ENCODE peak calls at places on chromosomes 4 and X, in seven cellular contexts. F is bronchial epithelial cell, H is cardiac muscle cell, U is GM13977, P is H9, D is cardiac fibroblast, J is fibroblast of mammary gland. X is an unnamed sample.

GRCh38 chrX:12657433-12657832 is 133.8 kb upstream of the PRPS2 start:
- DNase-seq in U (no peak), P (no peak), F (no peak), D (no peak), J (no peak), H (no peak), X (no peak)

GRCh38 chr4:142817442-142817841 is 28.7 kb downstream of the INPP4B start:
- DNase-seq in D (peak), J (peak), F (peak), U (no peak), H (peak), P (no peak), X (no peak)

GRCh38 chr4:82528074-82528473 is 33.7 kb downstream of the TMEM150C start:
- DNase-seq in P (no peak), J (no peak), U (no peak), H (no peak), D (no peak), F (peak), X (no peak)

GRCh38 chr4:139584784-139585183 is 28.8 kb upstream of the SETD7 start:
- DNase-seq in H (peak), U (no peak), F (peak), P (no peak), J (peak), D (no peak), X (no peak)

GRCh38 chr4:67580577-67580976 is 22.1 kb downstream of the STAP1 start:
- DNase-seq in J (no peak), F (no peak), D (no peak), U (peak), P (no peak), H (no peak), X (no peak)

GRCh38 chr4:108681321-108681809 is 31.0 kb downstream of the OSTC start:
- DNase-seq in U (no peak), P (no peak), J (peak), D (no peak), H (no peak), F (no peak), X (no peak)

GRCh38 chrX:12978205-12979010 is 3.5 kb downstream of the TMSB4X start:
- DNase-seq in D (peak), J (peak), H (peak), F (peak), P (peak), U (peak), X (no peak)

GRCh38 chr4:53497446-53498069 is 93.7 kb downstream of the LNX1 start:
- DNase-seq in D (peak), H (peak), P (no peak), U (no peak), J (peak), F (no peak), X (no peak)

GRCh38 chr4:138650917-138651564 is 364.5 kb upstream of the NOCT start:
- DNase-seq in P (no peak), J (peak), D (peak), H (peak), F (peak), U (no peak), X (no peak)

GRCh38 chr4:26321326-26322276 is 787 bp downstream of the RBPJ start:
- DNase-seq in F (peak), U (no peak), H (peak), J (no peak), D (peak), P (peak), X (peak)

GRCh38 chr4:186132577-186133277 is 28.2 kb downstream of the FAM149A start:
- DNase-seq in F (peak), U (no peak), H (peak), D (peak), J (peak), P (peak), X (no peak)
- TF ChIP-seq CTCF in F (peak), U (no peak), H (peak), D (no peak), J (no peak), P (peak), X (peak)

DNA sequence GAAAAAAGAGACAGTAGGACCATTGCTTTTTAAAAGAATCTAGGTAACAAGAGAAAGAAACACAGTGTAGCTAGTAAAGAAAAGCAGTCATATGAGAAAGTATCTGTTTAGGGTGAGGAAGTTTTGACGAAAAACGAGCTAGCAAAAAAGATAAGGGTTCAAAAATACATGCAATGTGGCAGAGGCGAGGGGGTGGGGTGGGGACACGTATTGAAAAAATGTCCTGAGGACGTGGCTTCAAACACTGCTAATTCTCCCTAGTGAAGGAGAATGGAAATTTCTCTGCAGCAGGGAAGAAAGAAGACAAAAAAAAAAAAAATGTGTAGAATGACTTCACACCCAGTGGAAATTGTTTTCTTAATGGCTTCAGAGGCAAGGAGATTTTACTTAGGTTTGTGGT is 856.4 kb upstream of the INTU start:
- DNase-seq in P (no peak), U (no peak), H (peak), J (no peak), D (peak), F (no peak), X (no peak)
- TF ChIP-seq CTCF in P (no peak), U (no peak), H (no peak), J (no peak), D (no peak), F (no peak), X (no peak)

DNA sequence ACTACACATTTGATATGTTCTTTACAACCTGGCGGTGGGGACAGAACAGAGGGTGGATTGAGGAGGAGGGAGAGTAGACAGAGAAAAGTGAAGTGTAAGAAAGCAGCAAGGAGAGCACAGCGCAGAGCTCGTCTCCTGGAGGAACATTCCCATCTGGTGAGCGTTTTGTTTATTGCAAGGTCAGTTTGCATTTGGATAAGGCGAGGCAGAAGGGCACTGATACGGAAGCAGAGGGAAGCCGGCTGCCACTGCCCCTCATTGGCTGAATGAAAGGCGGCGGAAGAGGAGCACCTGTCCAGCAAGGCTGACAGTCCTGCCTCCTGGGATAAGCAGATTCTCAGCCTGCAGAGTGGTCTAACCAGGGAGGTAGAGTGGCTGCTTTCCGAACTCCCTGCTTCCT is 83.2 kb downstream of the GPR143 start:
- DNase-seq in H (peak), F (no peak), P (peak), D (peak), J (peak), U (no peak), X (no peak)
- TF ChIP-seq CTCF in H (peak), F (no peak), P (peak), D (peak), J (no peak), U (no peak), X (no peak)

DNA sequence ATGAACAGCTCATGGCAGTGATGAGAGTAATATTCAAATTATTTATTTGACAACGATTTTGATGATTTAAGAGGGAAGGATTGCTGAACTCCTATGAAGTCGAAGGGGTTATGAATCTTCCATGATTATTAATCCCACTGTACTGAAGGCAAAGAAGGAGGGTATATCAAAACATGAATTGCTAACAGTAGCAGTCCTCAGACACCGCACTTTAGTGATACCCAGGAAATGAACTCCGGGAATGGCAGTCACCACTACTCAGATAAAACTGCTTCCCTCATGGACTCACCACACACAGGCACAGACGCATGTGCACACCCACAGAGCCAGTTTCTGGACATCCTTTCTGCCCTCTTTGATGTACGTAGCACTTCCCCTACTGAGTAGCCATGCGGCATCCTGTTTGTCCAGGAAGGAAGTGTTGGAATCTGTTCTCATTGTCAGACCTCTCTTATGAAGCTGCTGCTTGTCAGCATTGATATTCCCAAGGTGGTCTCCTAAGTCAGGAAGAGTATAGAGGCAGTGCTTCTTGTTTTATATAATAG is 95.7 kb downstream of the DCLK2 start:
- DNase-seq in F (no peak), J (no peak), P (no peak), D (peak), U (no peak), H (peak), X (no peak)
- TF ChIP-seq CTCF in F (no peak), J (no peak), P (no peak), D (no peak), U (no peak), H (no peak), X (no peak)

GRCh38 chr4:692771-693554 is 4.0 kb upstream of the SLC49A3 start:
- DNase-seq in D (no peak), H (no peak), U (no peak), F (no peak), J (no peak), P (peak), X (no peak)
- TF ChIP-seq CTCF in D (no peak), H (no peak), U (no peak), F (no peak), J (no peak), P (no peak), X (no peak)

GRCh38 chr4:183318656-183319055 is 1.4 kb downstream of the CLDN22 start:
- DNase-seq in J (no peak), P (no peak), U (no peak), H (no peak), D (no peak), F (no peak), X (no peak)
- TF ChIP-seq CTCF in J (no peak), P (no peak), U (no peak), H (no peak), D (no peak), F (no peak), X (no peak)

GRCh38 chrX:56782791-56783449 is 53.9 kb downstream of the NBDY start:
- DNase-seq in J (no peak), P (no peak), D (no peak), H (no peak), U (no peak), F (no peak), X (no peak)

GRCh38 chrX:56783996-56784620 is 55.1 kb downstream of the NBDY start:
- DNase-seq in U (no peak), H (no peak), F (no peak), J (no peak), D (no peak), P (no peak), X (no peak)

GRCh38 chrX:56782362-56782761 is 53.3 kb downstream of the NBDY start:
- DNase-seq in J (no peak), D (no peak), P (no peak), U (no peak), H (no peak), F (no peak), X (no peak)

GRCh38 chrX:56784666-56785065 is 55.6 kb downstream of the NBDY start:
- DNase-seq in J (no peak), F (no peak), H (no peak), D (no peak), U (no peak), P (no peak), X (no peak)

DNA sequence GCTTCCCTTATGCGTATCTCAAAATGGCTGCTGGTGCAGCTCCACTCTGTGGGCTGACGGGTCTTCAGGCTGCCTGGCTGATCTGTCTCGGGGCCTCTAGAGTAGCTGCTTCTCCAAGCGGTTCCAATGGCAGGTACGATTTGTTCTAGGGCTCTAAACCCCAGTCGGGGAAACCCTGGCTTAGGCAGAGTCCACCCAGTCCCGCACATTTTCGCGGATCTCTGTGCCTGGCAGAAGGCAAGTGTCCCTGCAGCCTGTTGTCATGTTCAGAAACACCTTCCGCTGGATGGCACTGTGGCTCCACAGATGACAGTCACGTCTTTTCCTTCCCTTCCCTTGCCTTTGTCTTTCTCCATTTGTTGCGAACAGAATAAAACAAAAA is 54.4 kb downstream of the NBDY start:
- DNase-seq in U (peak), F (no peak), J (peak), H (no peak), D (no peak), P (peak), X (no peak)
- TF ChIP-seq CTCF in U (peak), F (no peak), J (peak), H (no peak), D (no peak), P (no peak), X (no peak)